ENCODE peak calls at places on chromosome 21, in six cellular contexts. Z, G, T, S, V and M are unnamed samples.

GRCh38 chr21:34807881-34808568 is 139.2 kb downstream of the CLIC6 start:
- DNase-seq in Z (no peak), G (no peak), T (no peak), S (peak; percentile 15), V (no peak), M (no peak)

GRCh38 chr21:36613064-36613463 is 85.9 kb upstream of the SIM2 start:
- DNase-seq in Z (no peak), G (no peak), T (no peak), S (no peak), V (no peak), M (no peak)

GRCh38 chr21:45396620-45396995 is 8.4 kb upstream of the COL18A1 start:
- DNase-seq in Z (no peak), G (no peak), T (no peak), S (no peak), V (no peak), M (no peak)

GRCh38 chr21:15679630-15680029 is 50.2 kb upstream of the USP25 start:
- DNase-seq in Z (no peak), G (no peak), T (no peak), S (no peak), V (no peak), M (no peak)

GRCh38 chr21:35045539-35046222 is 3.4 kb downstream of the RUNX1 start:
- DNase-seq in Z (no peak), G (no peak), T (no peak), S (no peak), V (no peak), M (no peak)

GRCh38 chr21:44420416-44421205 is 34.7 kb upstream of the LRRC3 start:
- DNase-seq in Z (no peak), G (no peak), T (no peak), S (no peak), V (no peak), M (no peak)

GRCh38 chr21:34526618-34527290 is 14.7 kb upstream of the KCNE1 start:
- DNase-seq in Z (peak; percentile 30), G (peak; percentile 76), T (peak; percentile 88), S (no peak), V (peak; percentile 71), M (no peak)

GRCh38 chr21:15063081-15063820 is 1.5 kb downstream of the NRIP1 start:
- DNase-seq in Z (no peak), G (no peak), T (no peak), S (no peak), V (peak; percentile 34), M (no peak)

GRCh38 chr21:34881421-34881820 is 167.7 kb downstream of the RUNX1 start:
- DNase-seq in Z (no peak), G (no peak), T (no peak), S (no peak), V (no peak), M (no peak)

GRCh38 chr21:16454371-16454770 is 724.6 kb downstream of the USP25 start:
- DNase-seq in Z (no peak), G (no peak), T (no peak), S (no peak), V (no peak), M (no peak)

GRCh38 chr21:37863842-37864241 is 52.4 kb downstream of the KCNJ6 start:
- DNase-seq in Z (no peak), G (no peak), T (no peak), S (no peak), V (no peak), M (no peak)

GRCh38 chr21:36415375-36415774 is 30.2 kb downstream of the CHAF1B start:
- DNase-seq in Z (no peak), G (no peak), T (no peak), S (no peak), V (no peak), M (no peak)

GRCh38 chr21:36959020-36959835 is 7.2 kb downstream of the HLCS start:
- DNase-seq in Z (no peak), G (no peak), T (no peak), S (no peak), V (no peak), M (no peak)

DNA sequence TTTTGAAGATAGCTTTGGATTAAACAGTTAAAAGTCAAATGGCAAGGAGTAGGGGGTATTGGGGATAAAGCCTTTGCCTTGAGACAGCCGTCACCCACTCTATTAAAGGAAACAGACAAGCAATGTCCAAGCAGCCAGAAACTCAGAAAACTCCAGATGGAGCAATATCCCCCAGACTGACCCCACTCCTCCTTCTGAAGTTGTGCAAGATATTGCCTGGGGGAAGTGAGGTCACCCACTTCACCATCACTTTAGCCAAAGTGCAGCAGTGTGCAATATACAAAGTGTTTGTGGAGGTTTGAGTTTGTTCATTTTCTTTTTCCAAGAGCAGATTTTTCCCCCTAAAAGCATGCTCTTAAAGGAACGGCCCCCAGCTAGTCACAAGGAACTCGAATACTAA is 125.1 kb downstream of the ETS2 start:
- DNase-seq in Z (no peak), G (peak; percentile 44), T (no peak), S (no peak), V (no peak), M (no peak)
- H3K27ac ChIP-seq in Z (peak overlapping the region; percentile 52), G (no peak overlapping the region), T (peak overlapping the region; percentile 72), S (no peak overlapping the region), V (no peak overlapping the region), M (no peak overlapping the region)

GRCh38 chr21:39105341-39105765 is 77.9 kb downstream of the PSMG1 start:
- DNase-seq in Z (no peak), G (no peak), T (no peak), S (no peak), V (no peak), M (no peak)

GRCh38 chr21:39108291-39109162 is 74.7 kb downstream of the PSMG1 start:
- DNase-seq in Z (no peak), G (no peak), T (no peak), S (no peak), V (no peak), M (no peak)

GRCh38 chr21:39105836-39106235 is 77.4 kb downstream of the PSMG1 start:
- DNase-seq in Z (no peak), G (no peak), T (no peak), S (no peak), V (no peak), M (no peak)

GRCh38 chr21:39107739-39108138 is 75.5 kb downstream of the PSMG1 start:
- DNase-seq in Z (no peak), G (no peak), T (peak; percentile 6), S (no peak), V (no peak), M (no peak)

DNA sequence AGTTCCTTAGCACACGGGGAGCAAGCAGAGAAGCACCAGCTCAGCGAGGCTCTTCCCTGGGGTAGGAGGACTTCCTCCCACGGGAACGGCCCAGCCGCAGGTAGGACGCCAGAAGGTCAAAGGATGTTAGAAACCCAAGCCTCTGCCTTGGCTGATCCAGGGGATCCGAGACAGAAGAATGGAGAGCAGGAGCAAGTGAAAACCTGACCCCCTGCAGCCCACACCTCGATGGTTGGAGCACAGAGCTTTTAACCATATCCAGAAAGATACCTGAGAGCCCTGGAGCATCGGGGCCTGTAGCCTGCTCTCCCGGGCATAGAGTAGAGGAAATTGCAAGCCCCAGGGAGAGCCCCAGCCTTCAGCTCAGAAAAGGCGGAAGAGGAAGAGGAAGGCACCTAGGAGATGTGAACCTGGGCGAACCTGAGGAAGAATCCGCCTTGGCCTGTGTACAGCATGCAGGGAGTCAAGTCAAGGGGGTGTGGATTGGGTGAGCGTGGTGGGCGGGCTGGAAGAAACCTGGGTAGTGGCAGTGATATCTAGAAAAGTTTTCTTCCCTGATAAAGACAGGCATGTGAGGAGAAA is 76.3 kb downstream of the PSMG1 start:
- DNase-seq in Z (no peak), G (no peak), T (no peak), S (no peak), V (no peak), M (no peak)
- H3K27ac ChIP-seq in Z (no peak overlapping the region), G (no peak overlapping the region), T (no peak overlapping the region), S (no peak overlapping the region), V (no peak overlapping the region), M (no peak overlapping the region)

GRCh38 chr21:39637971-39638628 is 25.4 kb downstream of the B3GALT5 start:
- DNase-seq in Z (no peak), G (no peak), T (no peak), S (no peak), V (no peak), M (no peak)

GRCh38 chr21:39645331-39645730 is 32.6 kb downstream of the B3GALT5 start:
- DNase-seq in Z (no peak), G (no peak), T (no peak), S (no peak), V (no peak), M (no peak)

GRCh38 chr21:39644069-39644468 is 31.3 kb downstream of the B3GALT5 start:
- DNase-seq in Z (no peak), G (no peak), T (no peak), S (no peak), V (no peak), M (no peak)

GRCh38 chr21:39640754-39641153 is 28.0 kb downstream of the B3GALT5 start:
- DNase-seq in Z (no peak), G (no peak), T (no peak), S (no peak), V (no peak), M (no peak)

DNA sequence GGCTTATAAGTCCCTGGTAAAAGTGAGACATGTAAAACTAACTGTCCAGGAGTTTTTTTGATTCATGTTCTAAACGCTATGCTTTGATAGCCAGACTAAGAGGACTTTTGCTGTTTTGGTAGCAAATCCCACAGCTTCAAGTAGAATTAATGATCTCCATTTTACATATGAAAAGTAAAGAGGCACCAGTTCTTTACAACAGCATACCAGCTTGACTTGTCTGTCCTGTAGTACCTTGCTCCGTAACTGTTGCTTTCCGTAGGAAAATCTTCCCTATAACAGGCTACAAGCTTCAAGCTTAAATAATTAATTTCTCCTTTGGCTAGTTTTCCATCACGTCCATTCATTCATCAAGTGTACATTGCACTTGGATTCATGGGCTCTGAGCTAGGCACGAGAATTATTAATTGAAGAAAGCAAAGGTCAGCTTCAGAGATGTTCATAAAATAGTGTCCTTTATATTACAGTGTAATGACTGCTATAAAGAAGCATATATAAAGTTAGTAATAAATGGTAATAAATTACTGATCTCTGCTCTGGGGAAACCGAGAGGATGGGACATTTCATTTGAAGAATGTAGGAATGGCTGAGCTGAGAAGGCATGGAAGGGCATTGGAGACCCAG is 29.2 kb downstream of the B3GALT5 start:
- DNase-seq in Z (no peak), G (no peak), T (no peak), S (no peak), V (no peak), M (no peak)
- H3K27ac ChIP-seq in Z (no peak overlapping the region), G (no peak overlapping the region), T (no peak overlapping the region), S (no peak overlapping the region), V (no peak overlapping the region), M (no peak overlapping the region)

GRCh38 chr21:38924954-38925353 is 119.2 kb downstream of the ETS2 start:
- DNase-seq in Z (no peak), G (no peak), T (no peak), S (no peak), V (no peak), M (no peak)

GRCh38 chr21:38927776-38928175 is 122.0 kb downstream of the ETS2 start:
- DNase-seq in Z (no peak), G (no peak), T (no peak), S (no peak), V (no peak), M (no peak)

GRCh38 chr21:38922474-38922873 is 116.7 kb downstream of the ETS2 start:
- DNase-seq in Z (no peak), G (no peak), T (no peak), S (no peak), V (no peak), M (no peak)

GRCh38 chr21:38929137-38929536 is 123.4 kb downstream of the ETS2 start:
- DNase-seq in Z (no peak), G (no peak), T (no peak), S (no peak), V (no peak), M (no peak)

DNA sequence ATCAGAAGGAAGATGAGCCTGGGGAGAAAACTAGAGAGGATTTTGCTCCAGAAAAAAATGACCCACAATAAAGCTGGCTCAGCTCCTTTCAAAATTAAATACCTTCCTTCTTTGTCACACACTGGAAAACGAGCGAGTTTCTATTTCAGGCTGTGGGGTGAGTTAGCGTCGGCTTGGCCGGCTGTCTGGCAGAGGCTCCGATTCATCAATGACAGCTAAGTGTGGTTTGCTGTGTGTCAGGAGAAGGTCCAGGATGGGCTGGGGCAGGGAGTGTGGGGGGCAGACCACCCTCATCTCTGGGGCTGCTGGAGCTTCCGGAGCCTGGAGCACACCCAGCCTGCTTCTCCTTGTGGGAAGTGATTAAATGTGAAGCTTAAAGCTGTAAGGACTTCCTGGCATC is 120.2 kb downstream of the ETS2 start:
- DNase-seq in Z (no peak), G (peak; percentile 56), T (peak; percentile 74), S (no peak), V (peak; percentile 49), M (no peak)
- H3K27ac ChIP-seq in Z (peak overlapping the region; percentile 58), G (peak overlapping the region; percentile 41), T (peak overlapping the region; percentile 85), S (no peak overlapping the region), V (no peak overlapping the region), M (no peak overlapping the region)